ENCODE peak calls at places on chromosomes 3 and 15, in four cellular contexts. One of them, this sample, is unnamed.

GRCh38 chr15:39579487-39580116 is 1.3 kb upstream of the THBS1 start:
- DNase-seq in BJ: no peak
- DNase-seq in neural progenitor cell: peak
- DNase-seq in HCEC 1CT: peak
- DNase-seq in this sample: no peak

GRCh38 chr3:43477600-43477999 is 144.2 kb downstream of the ANO10 start:
- DNase-seq in BJ: no peak
- DNase-seq in neural progenitor cell: no peak
- DNase-seq in HCEC 1CT: no peak
- DNase-seq in this sample: no peak

GRCh38 chr15:32838820-32839219 is 121.0 kb downstream of the GREM1 start:
- DNase-seq in BJ: peak
- DNase-seq in neural progenitor cell: no peak
- DNase-seq in HCEC 1CT: peak
- DNase-seq in this sample: no peak

GRCh38 chr3:143991713-143992112 is 20.1 kb downstream of the DIPK2A start:
- DNase-seq in BJ: no peak
- DNase-seq in neural progenitor cell: no peak
- DNase-seq in HCEC 1CT: no peak
- DNase-seq in this sample: no peak

GRCh38 chr15:69548771-69549170 is 96.2 kb downstream of the RPLP1 start:
- DNase-seq in BJ: no peak
- DNase-seq in neural progenitor cell: no peak
- DNase-seq in HCEC 1CT: no peak
- DNase-seq in this sample: no peak

GRCh38 chr3:69729350-69729919 is 9.8 kb upstream of the MITF start:
- DNase-seq in BJ: no peak
- DNase-seq in neural progenitor cell: no peak
- DNase-seq in HCEC 1CT: no peak
- DNase-seq in this sample: no peak

GRCh38 chr15:80673561-80674244 is 21.4 kb upstream of the ABHD17C start:
- DNase-seq in BJ: no peak
- DNase-seq in neural progenitor cell: no peak
- DNase-seq in HCEC 1CT: no peak
- DNase-seq in this sample: no peak

GRCh38 chr3:194637066-194637465 is 3.8 kb upstream of the TMEM44 start:
- DNase-seq in BJ: no peak
- DNase-seq in neural progenitor cell: no peak
- DNase-seq in HCEC 1CT: no peak
- DNase-seq in this sample: no peak

GRCh38 chr3:11195721-11196332 is 41.5 kb downstream of the HRH1 start:
- DNase-seq in BJ: no peak
- DNase-seq in neural progenitor cell: peak
- DNase-seq in HCEC 1CT: peak
- DNase-seq in this sample: no peak

GRCh38 chr3:46923559-46924350 is 46.2 kb downstream of the PTH1R start:
- DNase-seq in BJ: no peak
- DNase-seq in neural progenitor cell: peak
- DNase-seq in HCEC 1CT: no peak
- DNase-seq in this sample: peak

GRCh38 chr3:68306571-68306970 is 625.8 kb downstream of the TAFA4 start:
- DNase-seq in BJ: no peak
- DNase-seq in neural progenitor cell: peak
- DNase-seq in HCEC 1CT: no peak
- DNase-seq in this sample: no peak

GRCh38 chr3:160372780-160373179 is 26.2 kb downstream of the IFT80 start:
- DNase-seq in BJ: peak
- DNase-seq in neural progenitor cell: no peak
- DNase-seq in HCEC 1CT: peak
- DNase-seq in this sample: no peak

GRCh38 chr3:122258757-122259371 is 66.2 kb upstream of the CSTA start:
- DNase-seq in BJ: no peak
- DNase-seq in neural progenitor cell: peak
- DNase-seq in HCEC 1CT: peak
- DNase-seq in this sample: peak

GRCh38 chr3:174168538-174169254 is 690.4 kb upstream of the NAALADL2 start:
- DNase-seq in BJ: no peak
- DNase-seq in neural progenitor cell: no peak
- DNase-seq in HCEC 1CT: no peak
- DNase-seq in this sample: no peak

GRCh38 chr3:101379695-101380376 is 59.5 kb upstream of the IMPG2 start:
- DNase-seq in BJ: no peak
- DNase-seq in neural progenitor cell: no peak
- DNase-seq in HCEC 1CT: no peak
- DNase-seq in this sample: no peak

GRCh38 chr3:146337991-146338390 is 87.1 kb upstream of the PLSCR4 start:
- DNase-seq in BJ: no peak
- DNase-seq in neural progenitor cell: no peak
- DNase-seq in HCEC 1CT: no peak
- DNase-seq in this sample: no peak

GRCh38 chr3:21599890-21600289 is 151.1 kb downstream of the ZNF385D start:
- DNase-seq in BJ: no peak
- DNase-seq in neural progenitor cell: no peak
- DNase-seq in HCEC 1CT: no peak
- DNase-seq in this sample: no peak

GRCh38 chr3:13623101-13623654 is 74.3 kb downstream of the FBLN2 start:
- DNase-seq in BJ: no peak
- DNase-seq in neural progenitor cell: peak
- DNase-seq in HCEC 1CT: no peak
- DNase-seq in this sample: no peak

GRCh38 chr15:98698792-98699191 is 50.5 kb downstream of the IGF1R start:
- DNase-seq in BJ: no peak
- DNase-seq in neural progenitor cell: no peak
- DNase-seq in HCEC 1CT: no peak
- DNase-seq in this sample: no peak

GRCh38 chr3:36696799-36697198 is 67.6 kb downstream of the DCLK3 start:
- DNase-seq in BJ: no peak
- DNase-seq in neural progenitor cell: no peak
- DNase-seq in HCEC 1CT: no peak
- DNase-seq in this sample: no peak

GRCh38 chr15:52483712-52484111 is 45.0 kb downstream of the MYO5A start:
- DNase-seq in BJ: no peak
- DNase-seq in neural progenitor cell: no peak
- DNase-seq in HCEC 1CT: peak
- DNase-seq in this sample: no peak

GRCh38 chr15:83559310-83559966 is 94.5 kb upstream of the ADAMTSL3 start:
- DNase-seq in BJ: no peak
- DNase-seq in neural progenitor cell: peak
- DNase-seq in HCEC 1CT: peak
- DNase-seq in this sample: peak

GRCh38 chr3:138846350-138846756 is 11.6 kb upstream of the PIK3CB start:
- DNase-seq in BJ: no peak
- DNase-seq in neural progenitor cell: peak
- DNase-seq in HCEC 1CT: no peak
- DNase-seq in this sample: no peak

GRCh38 chr3:64382171-64382570 is 156.9 kb upstream of the PRICKLE2 start:
- DNase-seq in BJ: no peak
- DNase-seq in neural progenitor cell: no peak
- DNase-seq in HCEC 1CT: peak
- DNase-seq in this sample: no peak

GRCh38 chr3:154105218-154105975 is 15.8 kb upstream of the ARHGEF26 start:
- DNase-seq in BJ: no peak
- DNase-seq in neural progenitor cell: no peak
- DNase-seq in HCEC 1CT: no peak
- DNase-seq in this sample: no peak

GRCh38 chr3:120907659-120908029 is 361 bp upstream of the STXBP5L start:
- DNase-seq in BJ: no peak
- DNase-seq in neural progenitor cell: no peak
- DNase-seq in HCEC 1CT: no peak
- DNase-seq in this sample: no peak

GRCh38 chr3:40598962-40599361 is 74.2 kb downstream of the ZNF621 start:
- DNase-seq in BJ: no peak
- DNase-seq in neural progenitor cell: no peak
- DNase-seq in HCEC 1CT: no peak
- DNase-seq in this sample: no peak

GRCh38 chr3:22960326-22960984 is 242.7 kb upstream of the UBE2E2 start:
- DNase-seq in BJ: no peak
- DNase-seq in neural progenitor cell: peak
- DNase-seq in HCEC 1CT: peak
- DNase-seq in this sample: peak

GRCh38 chr3:138173769-138174420 is 826 bp downstream of the DBR1 start:
- DNase-seq in BJ: no peak
- DNase-seq in neural progenitor cell: no peak
- DNase-seq in HCEC 1CT: no peak
- DNase-seq in this sample: no peak

GRCh38 chr3:124826703-124827102 is 60.5 kb downstream of the ITGB5 start:
- DNase-seq in BJ: no peak
- DNase-seq in neural progenitor cell: no peak
- DNase-seq in HCEC 1CT: peak
- DNase-seq in this sample: no peak

GRCh38 chr15:85462029-85462428 is 81.6 kb downstream of the AKAP13 start:
- DNase-seq in BJ: no peak
- DNase-seq in neural progenitor cell: no peak
- DNase-seq in HCEC 1CT: no peak
- DNase-seq in this sample: no peak

GRCh38 chr3:171416666-171417065 is 43.5 kb downstream of the TNIK start:
- DNase-seq in BJ: no peak
- DNase-seq in neural progenitor cell: no peak
- DNase-seq in HCEC 1CT: no peak
- DNase-seq in this sample: no peak

GRCh38 chr15:60408438-60409105 is 10.8 kb upstream of the ANXA2 start:
- DNase-seq in BJ: no peak
- DNase-seq in neural progenitor cell: no peak
- DNase-seq in HCEC 1CT: peak
- DNase-seq in this sample: no peak

GRCh38 chr3:177473184-177473583 is 275.9 kb upstream of the TBL1XR1 start:
- DNase-seq in BJ: no peak
- DNase-seq in neural progenitor cell: no peak
- DNase-seq in HCEC 1CT: no peak
- DNase-seq in this sample: no peak

GRCh38 chr3:36846406-36846805 is 82.1 kb upstream of the DCLK3 start:
- DNase-seq in BJ: no peak
- DNase-seq in neural progenitor cell: no peak
- DNase-seq in HCEC 1CT: no peak
- DNase-seq in this sample: no peak